ENCODE peak calls at places on chromosomes 11 and 22, in seven cellular contexts. One of them, this sample, is unnamed.

GRCh38 chr22:42001706-42002105 is 3.1 kb downstream of the WBP2NL start:
- DNase-seq in activated CD4-positive, alpha-beta T cell treated with anti-CD3 and anti-CD28 coated beads, Interleukin-2, amount 50 U/mL, for 24 hours: no peak
- DNase-seq in fibroblast of the conjunctiva: no peak
- DNase-seq in effector CD4-positive, alpha-beta T cell: no peak
- DNase-seq in EH: no peak
- DNase-seq in NCI-H1048: no peak
- DNase-seq in right atrium auricular region: no peak
- DNase-seq in this sample: no peak

GRCh38 chr22:38477515-38477914 is 9.6 kb downstream of the KDELR3 start:
- DNase-seq in activated CD4-positive, alpha-beta T cell treated with anti-CD3 and anti-CD28 coated beads, Interleukin-2, amount 50 U/mL, for 24 hours: no peak
- DNase-seq in fibroblast of the conjunctiva: no peak
- DNase-seq in effector CD4-positive, alpha-beta T cell: no peak
- DNase-seq in EH: no peak
- DNase-seq in NCI-H1048: no peak
- DNase-seq in right atrium auricular region: peak
- DNase-seq in this sample: no peak

GRCh38 chr22:20782601-20783299 is 8.8 kb downstream of the SERPIND1 start:
- DNase-seq in activated CD4-positive, alpha-beta T cell treated with anti-CD3 and anti-CD28 coated beads, Interleukin-2, amount 50 U/mL, for 24 hours: no peak
- DNase-seq in fibroblast of the conjunctiva: no peak
- DNase-seq in effector CD4-positive, alpha-beta T cell: no peak
- DNase-seq in EH: no peak
- DNase-seq in NCI-H1048: no peak
- DNase-seq in right atrium auricular region: no peak
- DNase-seq in this sample: peak

GRCh38 chr22:45518580-45518991 is 15.9 kb downstream of the FBLN1 start:
- DNase-seq in activated CD4-positive, alpha-beta T cell treated with anti-CD3 and anti-CD28 coated beads, Interleukin-2, amount 50 U/mL, for 24 hours: no peak
- DNase-seq in fibroblast of the conjunctiva: no peak
- DNase-seq in effector CD4-positive, alpha-beta T cell: no peak
- DNase-seq in EH: no peak
- DNase-seq in NCI-H1048: no peak
- DNase-seq in right atrium auricular region: no peak
- DNase-seq in this sample: no peak

GRCh38 chr11:46294365-46295309 is 17.2 kb downstream of the CREB3L1 start:
- DNase-seq in activated CD4-positive, alpha-beta T cell treated with anti-CD3 and anti-CD28 coated beads, Interleukin-2, amount 50 U/mL, for 24 hours: no peak
- DNase-seq in fibroblast of the conjunctiva: peak
- DNase-seq in effector CD4-positive, alpha-beta T cell: no peak
- DNase-seq in EH: peak
- DNase-seq in NCI-H1048: no peak
- DNase-seq in right atrium auricular region: no peak
- DNase-seq in this sample: no peak

GRCh38 chr11:69541501-69542313 is 60.2 kb downstream of the LINC01488 start:
- DNase-seq in activated CD4-positive, alpha-beta T cell treated with anti-CD3 and anti-CD28 coated beads, Interleukin-2, amount 50 U/mL, for 24 hours: no peak
- DNase-seq in fibroblast of the conjunctiva: no peak
- DNase-seq in effector CD4-positive, alpha-beta T cell: no peak
- DNase-seq in EH: peak
- DNase-seq in NCI-H1048: no peak
- DNase-seq in right atrium auricular region: no peak
- DNase-seq in this sample: no peak

GRCh38 chr11:72012897-72013721 is 14.4 kb downstream of the IL18BP start:
- DNase-seq in activated CD4-positive, alpha-beta T cell treated with anti-CD3 and anti-CD28 coated beads, Interleukin-2, amount 50 U/mL, for 24 hours: no peak
- DNase-seq in fibroblast of the conjunctiva: peak
- DNase-seq in effector CD4-positive, alpha-beta T cell: no peak
- DNase-seq in EH: peak
- DNase-seq in NCI-H1048: no peak
- DNase-seq in right atrium auricular region: no peak
- DNase-seq in this sample: no peak

GRCh38 chr11:130737866-130738431 is 178.3 kb downstream of the SNX19 start:
- DNase-seq in activated CD4-positive, alpha-beta T cell treated with anti-CD3 and anti-CD28 coated beads, Interleukin-2, amount 50 U/mL, for 24 hours: no peak
- DNase-seq in fibroblast of the conjunctiva: peak
- DNase-seq in effector CD4-positive, alpha-beta T cell: no peak
- DNase-seq in EH: peak
- DNase-seq in NCI-H1048: no peak
- DNase-seq in right atrium auricular region: no peak
- DNase-seq in this sample: no peak

GRCh38 chr11:95456704-95457491 is 225.9 kb upstream of the SESN3 start:
- DNase-seq in activated CD4-positive, alpha-beta T cell treated with anti-CD3 and anti-CD28 coated beads, Interleukin-2, amount 50 U/mL, for 24 hours: no peak
- DNase-seq in fibroblast of the conjunctiva: no peak
- DNase-seq in effector CD4-positive, alpha-beta T cell: no peak
- DNase-seq in EH: peak
- DNase-seq in NCI-H1048: no peak
- DNase-seq in right atrium auricular region: no peak
- DNase-seq in this sample: peak

GRCh38 chr22:47247609-47248240 is 485.3 kb downstream of the TBC1D22A start:
- DNase-seq in activated CD4-positive, alpha-beta T cell treated with anti-CD3 and anti-CD28 coated beads, Interleukin-2, amount 50 U/mL, for 24 hours: no peak
- DNase-seq in fibroblast of the conjunctiva: no peak
- DNase-seq in effector CD4-positive, alpha-beta T cell: no peak
- DNase-seq in EH: no peak
- DNase-seq in NCI-H1048: no peak
- DNase-seq in right atrium auricular region: peak
- DNase-seq in this sample: no peak

GRCh38 chr11:64710418-64711137 is 12.4 kb downstream of the NRXN2 start:
- DNase-seq in activated CD4-positive, alpha-beta T cell treated with anti-CD3 and anti-CD28 coated beads, Interleukin-2, amount 50 U/mL, for 24 hours: no peak
- DNase-seq in fibroblast of the conjunctiva: peak
- DNase-seq in effector CD4-positive, alpha-beta T cell: no peak
- DNase-seq in EH: peak
- DNase-seq in NCI-H1048: no peak
- DNase-seq in right atrium auricular region: no peak
- DNase-seq in this sample: no peak

GRCh38 chr11:121246021-121246768 is 46.4 kb upstream of the SC5D start:
- DNase-seq in activated CD4-positive, alpha-beta T cell treated with anti-CD3 and anti-CD28 coated beads, Interleukin-2, amount 50 U/mL, for 24 hours: no peak
- DNase-seq in fibroblast of the conjunctiva: no peak
- DNase-seq in effector CD4-positive, alpha-beta T cell: no peak
- DNase-seq in EH: no peak
- DNase-seq in NCI-H1048: no peak
- DNase-seq in right atrium auricular region: no peak
- DNase-seq in this sample: no peak

GRCh38 chr11:111602865-111603632 is 800 bp downstream of the SIK2 start:
- DNase-seq in activated CD4-positive, alpha-beta T cell treated with anti-CD3 and anti-CD28 coated beads, Interleukin-2, amount 50 U/mL, for 24 hours: no peak
- DNase-seq in fibroblast of the conjunctiva: no peak
- DNase-seq in effector CD4-positive, alpha-beta T cell: no peak
- DNase-seq in EH: peak
- DNase-seq in NCI-H1048: no peak
- DNase-seq in right atrium auricular region: no peak
- DNase-seq in this sample: peak

GRCh38 chr11:61999141-61999975 is 31.9 kb upstream of the FTH1 start:
- DNase-seq in activated CD4-positive, alpha-beta T cell treated with anti-CD3 and anti-CD28 coated beads, Interleukin-2, amount 50 U/mL, for 24 hours: no peak
- DNase-seq in fibroblast of the conjunctiva: no peak
- DNase-seq in effector CD4-positive, alpha-beta T cell: no peak
- DNase-seq in EH: peak
- DNase-seq in NCI-H1048: no peak
- DNase-seq in right atrium auricular region: no peak
- DNase-seq in this sample: no peak

GRCh38 chr22:26949193-26949592 is 291.8 kb downstream of the MIAT start:
- DNase-seq in activated CD4-positive, alpha-beta T cell treated with anti-CD3 and anti-CD28 coated beads, Interleukin-2, amount 50 U/mL, for 24 hours: no peak
- DNase-seq in fibroblast of the conjunctiva: no peak
- DNase-seq in effector CD4-positive, alpha-beta T cell: no peak
- DNase-seq in EH: peak
- DNase-seq in NCI-H1048: peak
- DNase-seq in right atrium auricular region: no peak
- DNase-seq in this sample: peak

GRCh38 chr22:34414467-34415440 is 494.5 kb upstream of the LARGE1 start:
- DNase-seq in activated CD4-positive, alpha-beta T cell treated with anti-CD3 and anti-CD28 coated beads, Interleukin-2, amount 50 U/mL, for 24 hours: no peak
- DNase-seq in fibroblast of the conjunctiva: no peak
- DNase-seq in effector CD4-positive, alpha-beta T cell: no peak
- DNase-seq in EH: peak
- DNase-seq in NCI-H1048: peak
- DNase-seq in right atrium auricular region: no peak
- DNase-seq in this sample: peak

GRCh38 chr11:2862395-2862949 is 23.1 kb downstream of the CDKN1C start:
- DNase-seq in activated CD4-positive, alpha-beta T cell treated with anti-CD3 and anti-CD28 coated beads, Interleukin-2, amount 50 U/mL, for 24 hours: no peak
- DNase-seq in fibroblast of the conjunctiva: no peak
- DNase-seq in effector CD4-positive, alpha-beta T cell: no peak
- DNase-seq in EH: no peak
- DNase-seq in NCI-H1048: no peak
- DNase-seq in right atrium auricular region: no peak
- DNase-seq in this sample: no peak

GRCh38 chr11:32116668-32117067 is 25.8 kb downstream of the RCN1 start:
- DNase-seq in activated CD4-positive, alpha-beta T cell treated with anti-CD3 and anti-CD28 coated beads, Interleukin-2, amount 50 U/mL, for 24 hours: no peak
- DNase-seq in fibroblast of the conjunctiva: no peak
- DNase-seq in effector CD4-positive, alpha-beta T cell: no peak
- DNase-seq in EH: no peak
- DNase-seq in NCI-H1048: no peak
- DNase-seq in right atrium auricular region: no peak
- DNase-seq in this sample: no peak

GRCh38 chr22:41000941-41001721 is 50.0 kb downstream of the RBX1 start:
- DNase-seq in activated CD4-positive, alpha-beta T cell treated with anti-CD3 and anti-CD28 coated beads, Interleukin-2, amount 50 U/mL, for 24 hours: no peak
- DNase-seq in fibroblast of the conjunctiva: no peak
- DNase-seq in effector CD4-positive, alpha-beta T cell: no peak
- DNase-seq in EH: no peak
- DNase-seq in NCI-H1048: no peak
- DNase-seq in right atrium auricular region: no peak
- DNase-seq in this sample: no peak

GRCh38 chr22:49294656-49295464 is 532.8 kb downstream of the BRD1 start:
- DNase-seq in activated CD4-positive, alpha-beta T cell treated with anti-CD3 and anti-CD28 coated beads, Interleukin-2, amount 50 U/mL, for 24 hours: no peak
- DNase-seq in fibroblast of the conjunctiva: no peak
- DNase-seq in effector CD4-positive, alpha-beta T cell: no peak
- DNase-seq in EH: no peak
- DNase-seq in NCI-H1048: no peak
- DNase-seq in right atrium auricular region: peak
- DNase-seq in this sample: no peak

GRCh38 chr11:35847473-35847872 is 96.4 kb upstream of the LDLRAD3 start:
- DNase-seq in activated CD4-positive, alpha-beta T cell treated with anti-CD3 and anti-CD28 coated beads, Interleukin-2, amount 50 U/mL, for 24 hours: no peak
- DNase-seq in fibroblast of the conjunctiva: no peak
- DNase-seq in effector CD4-positive, alpha-beta T cell: no peak
- DNase-seq in EH: no peak
- DNase-seq in NCI-H1048: no peak
- DNase-seq in right atrium auricular region: no peak
- DNase-seq in this sample: no peak

This sample was measured in lung microvascular endothelial cell.